ENCODE peak calls at places on chromosomes 12 and 14, in eight cellular contexts. One of them, this sample, is unnamed.

GRCh38 chr12:81699572-81699971 is 59.6 kb downstream of the PPFIA2 start:
- DNase-seq in BJ: no peak
- DNase-seq in PC-3: no peak
- DNase-seq in WERI-Rb-1: no peak
- DNase-seq in GM23248: no peak
- DNase-seq in uterus: no peak
- DNase-seq in ascending aorta: no peak
- DNase-seq in heart left ventricle: no peak
- DNase-seq in this sample: no peak

GRCh38 chr14:69325646-69326265 is 65.8 kb downstream of the GALNT16 start:
- DNase-seq in BJ: no peak
- DNase-seq in PC-3: peak
- DNase-seq in WERI-Rb-1: no peak
- DNase-seq in GM23248: peak
- DNase-seq in uterus: peak
- DNase-seq in ascending aorta: peak
- DNase-seq in heart left ventricle: no peak
- DNase-seq in this sample: no peak

GRCh38 chr12:50166776-50167025 is 468 bp downstream of the CERS5 start:
- DNase-seq in BJ: no peak
- DNase-seq in PC-3: no peak
- DNase-seq in WERI-Rb-1: no peak
- DNase-seq in GM23248: peak
- DNase-seq in uterus: peak
- DNase-seq in ascending aorta: no peak
- DNase-seq in heart left ventricle: peak
- DNase-seq in this sample: no peak

GRCh38 chr14:54366726-54367707 is 29.8 kb upstream of the CDKN3 start:
- DNase-seq in BJ: no peak
- DNase-seq in PC-3: peak
- DNase-seq in WERI-Rb-1: peak
- DNase-seq in GM23248: peak
- DNase-seq in uterus: peak
- DNase-seq in ascending aorta: no peak
- DNase-seq in heart left ventricle: no peak
- DNase-seq in this sample: peak

GRCh38 chr14:105065280-105066228 is at the start of gene GPR132:
- DNase-seq in BJ: no peak
- DNase-seq in PC-3: peak
- DNase-seq in WERI-Rb-1: no peak
- DNase-seq in GM23248: no peak
- DNase-seq in uterus: no peak
- DNase-seq in ascending aorta: peak
- DNase-seq in heart left ventricle: peak
- DNase-seq in this sample: no peak

GRCh38 chr12:6946920-6947374 is 3.1 kb downstream of the C12orf57 start:
- DNase-seq in BJ: no peak
- DNase-seq in PC-3: no peak
- DNase-seq in WERI-Rb-1: no peak
- DNase-seq in GM23248: no peak
- DNase-seq in uterus: no peak
- DNase-seq in ascending aorta: no peak
- DNase-seq in heart left ventricle: no peak
- DNase-seq in this sample: no peak

GRCh38 chr12:63991036-63991547 is 146.6 kb downstream of the SRGAP1 start:
- DNase-seq in BJ: no peak
- DNase-seq in PC-3: no peak
- DNase-seq in WERI-Rb-1: no peak
- DNase-seq in GM23248: peak
- DNase-seq in uterus: no peak
- DNase-seq in ascending aorta: no peak
- DNase-seq in heart left ventricle: no peak
- DNase-seq in this sample: no peak

GRCh38 chr14:104359301-104359968 is 220.1 kb upstream of the C14orf180 start:
- DNase-seq in BJ: no peak
- DNase-seq in PC-3: no peak
- DNase-seq in WERI-Rb-1: peak
- DNase-seq in GM23248: no peak
- DNase-seq in uterus: no peak
- DNase-seq in ascending aorta: no peak
- DNase-seq in heart left ventricle: no peak
- DNase-seq in this sample: no peak

GRCh38 chr12:91988076-91988475 is 157.6 kb downstream of the BTG1 start:
- DNase-seq in BJ: no peak
- DNase-seq in PC-3: no peak
- DNase-seq in WERI-Rb-1: no peak
- DNase-seq in GM23248: no peak
- DNase-seq in uterus: peak
- DNase-seq in ascending aorta: no peak
- DNase-seq in heart left ventricle: no peak
- DNase-seq in this sample: no peak

GRCh38 chr12:12717586-12718381 is 616 bp downstream of the CDKN1B start:
- DNase-seq in BJ: no peak
- DNase-seq in PC-3: peak
- DNase-seq in WERI-Rb-1: no peak
- DNase-seq in GM23248: peak
- DNase-seq in uterus: no peak
- DNase-seq in ascending aorta: no peak
- DNase-seq in heart left ventricle: peak
- DNase-seq in this sample: no peak

GRCh38 chr14:71071042-71071441 is 163.8 kb downstream of the PCNX1 start:
- DNase-seq in BJ: no peak
- DNase-seq in PC-3: no peak
- DNase-seq in WERI-Rb-1: no peak
- DNase-seq in GM23248: no peak
- DNase-seq in uterus: no peak
- DNase-seq in ascending aorta: no peak
- DNase-seq in heart left ventricle: no peak
- DNase-seq in this sample: no peak

GRCh38 chr12:1306096-1306495 is 288.3 kb downstream of the FBXL14 start:
- DNase-seq in BJ: no peak
- DNase-seq in PC-3: no peak
- DNase-seq in WERI-Rb-1: no peak
- DNase-seq in GM23248: no peak
- DNase-seq in uterus: no peak
- DNase-seq in ascending aorta: no peak
- DNase-seq in heart left ventricle: no peak
- DNase-seq in this sample: no peak

GRCh38 chr12:1302471-1302870 is 291.9 kb downstream of the FBXL14 start:
- DNase-seq in BJ: no peak
- DNase-seq in PC-3: peak
- DNase-seq in WERI-Rb-1: no peak
- DNase-seq in GM23248: no peak
- DNase-seq in uterus: no peak
- DNase-seq in ascending aorta: no peak
- DNase-seq in heart left ventricle: no peak
- DNase-seq in this sample: no peak

GRCh38 chr12:1307796-1308195 is 286.6 kb downstream of the FBXL14 start:
- DNase-seq in BJ: no peak
- DNase-seq in PC-3: no peak
- DNase-seq in WERI-Rb-1: no peak
- DNase-seq in GM23248: no peak
- DNase-seq in uterus: no peak
- DNase-seq in ascending aorta: no peak
- DNase-seq in heart left ventricle: no peak
- DNase-seq in this sample: no peak

GRCh38 chr12:1306817-1307216 is 287.6 kb downstream of the FBXL14 start:
- DNase-seq in BJ: no peak
- DNase-seq in PC-3: no peak
- DNase-seq in WERI-Rb-1: no peak
- DNase-seq in GM23248: no peak
- DNase-seq in uterus: no peak
- DNase-seq in ascending aorta: no peak
- DNase-seq in heart left ventricle: no peak
- DNase-seq in this sample: no peak

DNA sequence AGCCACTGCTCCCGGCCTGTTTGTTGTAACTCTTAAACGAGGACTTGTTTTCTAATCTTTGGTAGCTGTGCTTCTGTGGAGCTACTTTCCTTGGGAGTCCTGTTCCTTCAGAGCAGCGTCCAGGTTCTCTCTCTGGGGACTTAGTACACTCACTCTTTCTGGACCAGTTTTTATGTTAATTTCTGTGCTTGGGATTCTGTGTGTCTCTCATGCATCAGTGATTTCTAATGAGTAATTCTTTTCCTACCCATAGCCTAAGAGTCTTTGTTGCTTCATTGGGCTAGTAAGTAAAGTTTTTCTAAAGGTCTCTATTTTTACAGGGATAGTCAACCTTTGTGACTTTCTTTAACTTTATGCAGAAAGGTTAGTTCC is 289.3 kb downstream of the FBXL14 start:
- DNase-seq in BJ: no peak
- DNase-seq in PC-3: no peak
- DNase-seq in WERI-Rb-1: no peak
- DNase-seq in GM23248: peak
- DNase-seq in uterus: no peak
- DNase-seq in ascending aorta: no peak
- DNase-seq in heart left ventricle: no peak
- DNase-seq in this sample: peak
- H3K4me3 ChIP-seq in BJ: no peak
- H3K4me3 ChIP-seq in PC-3: no peak
- H3K4me3 ChIP-seq in WERI-Rb-1: no peak
- H3K4me3 ChIP-seq in GM23248: no peak
- H3K4me3 ChIP-seq in uterus: no peak
- H3K4me3 ChIP-seq in ascending aorta: no peak
- H3K4me3 ChIP-seq in heart left ventricle: no peak
- H3K4me3 ChIP-seq in this sample: no peak

DNA sequence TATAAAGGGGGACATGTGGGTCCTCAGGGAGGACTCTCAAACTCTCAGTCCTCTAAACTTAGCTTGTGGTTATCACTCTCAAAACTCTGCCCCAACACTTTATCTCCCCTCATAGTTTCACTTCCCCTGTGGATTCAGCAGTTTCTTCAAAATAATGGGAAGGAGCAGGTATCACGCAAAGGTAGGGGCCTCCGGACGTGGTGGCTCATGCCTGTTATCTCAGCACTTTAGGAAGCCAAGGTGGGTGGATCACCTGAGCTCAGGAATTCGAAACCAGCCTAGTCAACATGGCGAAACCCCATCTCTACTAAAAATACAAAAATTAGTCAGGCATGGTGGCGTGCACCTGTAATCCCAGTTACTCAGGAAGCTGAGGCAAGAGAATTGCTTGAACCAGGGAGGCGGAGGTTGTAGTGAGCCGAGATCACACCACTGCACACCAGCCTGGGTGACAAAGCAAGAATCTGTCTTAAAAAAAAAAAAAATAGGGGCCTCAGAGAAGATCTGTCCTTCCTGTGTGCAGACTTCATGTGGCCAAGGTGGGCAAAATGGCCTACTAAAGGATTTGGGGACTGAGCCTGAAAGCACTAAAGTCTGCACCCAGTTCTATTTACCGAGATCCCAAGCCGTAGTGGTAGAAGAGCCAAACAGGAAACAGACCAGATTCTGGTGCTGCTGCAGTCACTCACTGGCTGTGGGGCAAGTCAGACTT is 6.4 kb downstream of the ITGB7 start:
- DNase-seq in BJ: no peak
- DNase-seq in PC-3: no peak
- DNase-seq in WERI-Rb-1: no peak
- DNase-seq in GM23248: no peak
- DNase-seq in uterus: no peak
- DNase-seq in ascending aorta: no peak
- DNase-seq in heart left ventricle: no peak
- DNase-seq in this sample: no peak
- H3K4me3 ChIP-seq in BJ: no peak
- H3K4me3 ChIP-seq in PC-3: no peak
- H3K4me3 ChIP-seq in WERI-Rb-1: no peak
- H3K4me3 ChIP-seq in GM23248: no peak
- H3K4me3 ChIP-seq in uterus: no peak
- H3K4me3 ChIP-seq in ascending aorta: no peak
- H3K4me3 ChIP-seq in heart left ventricle: no peak
- H3K4me3 ChIP-seq in this sample: no peak

DNA sequence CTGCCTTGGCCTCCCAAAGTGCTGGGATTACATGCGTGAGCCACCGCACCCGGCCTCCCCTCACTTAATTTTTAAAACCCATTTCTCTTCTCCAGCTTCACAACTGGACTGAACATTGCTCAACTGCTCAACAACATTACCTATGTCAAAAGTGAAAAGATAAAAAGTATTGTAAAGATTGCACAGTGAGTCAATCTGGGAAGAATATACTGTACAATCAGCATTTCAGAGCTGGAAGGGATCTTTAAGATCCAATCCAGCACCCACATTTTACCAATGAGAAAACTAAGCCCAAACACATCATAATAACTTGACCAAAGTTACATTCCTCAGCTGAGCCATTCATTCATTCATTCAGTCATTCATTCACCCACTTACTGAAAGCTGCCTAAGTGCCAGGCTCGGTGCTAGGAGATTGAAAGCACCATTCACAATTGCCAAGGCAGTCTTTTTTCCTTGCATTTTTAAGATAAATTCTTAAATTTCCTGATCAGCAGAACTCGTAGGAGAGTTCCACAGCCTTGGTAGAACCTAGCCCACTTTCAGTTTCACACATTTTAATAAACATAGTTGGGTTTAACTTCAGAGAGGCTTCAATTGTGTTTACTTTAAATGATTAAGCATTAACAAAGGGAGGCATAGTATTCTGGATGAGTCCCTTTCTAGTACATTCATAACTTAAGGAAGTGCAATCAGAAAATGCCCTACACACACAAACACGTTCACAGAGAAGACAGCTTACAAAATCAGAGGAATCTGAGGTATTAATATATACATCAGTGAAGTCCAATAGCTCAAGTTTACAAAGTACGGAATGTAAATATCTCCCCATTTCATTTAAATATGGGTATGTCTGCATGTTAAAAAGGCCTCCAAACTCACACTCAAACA is 3.0 kb downstream of the GALNT4 start:
- DNase-seq in BJ: no peak
- DNase-seq in PC-3: peak
- DNase-seq in WERI-Rb-1: no peak
- DNase-seq in GM23248: no peak
- DNase-seq in uterus: no peak
- DNase-seq in ascending aorta: no peak
- DNase-seq in heart left ventricle: no peak
- DNase-seq in this sample: no peak
- H3K4me3 ChIP-seq in BJ: no peak
- H3K4me3 ChIP-seq in PC-3: peak
- H3K4me3 ChIP-seq in WERI-Rb-1: no peak
- H3K4me3 ChIP-seq in GM23248: peak
- H3K4me3 ChIP-seq in uterus: no peak
- H3K4me3 ChIP-seq in ascending aorta: peak
- H3K4me3 ChIP-seq in heart left ventricle: no peak
- H3K4me3 ChIP-seq in this sample: no peak

DNA sequence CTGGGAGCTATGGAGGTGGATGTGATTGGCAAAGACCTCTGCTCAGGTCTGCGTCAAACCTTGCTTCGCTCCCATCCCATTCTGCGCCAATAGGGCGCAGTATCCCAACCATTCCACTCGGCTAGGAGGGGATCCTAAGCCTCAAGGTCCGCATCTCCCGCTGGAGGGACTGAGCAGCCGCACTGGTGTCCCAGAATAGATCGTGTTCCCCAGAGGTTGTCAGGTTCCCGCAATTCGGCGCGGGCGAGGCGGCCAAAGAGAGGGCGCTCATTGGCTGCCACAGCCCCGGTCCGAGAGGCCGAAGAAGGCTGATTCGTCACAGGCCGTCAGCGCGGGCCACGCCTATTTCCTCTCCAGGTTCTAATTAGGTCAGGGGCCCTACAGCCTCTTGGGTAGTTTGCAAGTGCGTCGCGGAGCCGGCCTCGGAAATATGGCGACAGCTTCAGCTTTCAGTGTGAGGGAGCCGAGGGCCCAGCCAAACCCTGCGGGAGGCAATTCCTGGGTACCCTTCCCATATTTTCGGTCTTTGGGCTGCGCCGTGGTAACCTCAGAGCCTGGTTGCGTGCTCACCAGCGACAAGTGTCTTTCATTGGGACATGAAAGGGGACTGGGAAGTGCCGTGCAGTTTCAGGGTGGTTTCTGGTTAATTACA is 5.0 kb downstream of the OR10AD1 start:
- DNase-seq in BJ: peak
- DNase-seq in PC-3: peak
- DNase-seq in WERI-Rb-1: peak
- DNase-seq in GM23248: peak
- DNase-seq in uterus: peak
- DNase-seq in ascending aorta: peak
- DNase-seq in heart left ventricle: peak
- DNase-seq in this sample: peak
- H3K4me3 ChIP-seq in BJ: peak
- H3K4me3 ChIP-seq in PC-3: peak
- H3K4me3 ChIP-seq in WERI-Rb-1: peak
- H3K4me3 ChIP-seq in GM23248: peak
- H3K4me3 ChIP-seq in uterus: peak
- H3K4me3 ChIP-seq in ascending aorta: peak
- H3K4me3 ChIP-seq in heart left ventricle: peak
- H3K4me3 ChIP-seq in this sample: peak